ENCODE peak calls at places on chromosome 19, in seven cellular contexts. One of them, this sample, is unnamed.
A peak's percentile ranks its signal among the peaks of the same experiment; 100 is the strongest.

GRCh38 chr19:16371540-16371986 is 46.9 kb downstream of the KLF2 start:
- DNase-seq in heart right ventricle: peak; percentile 44
- DNase-seq in body of pancreas: peak; percentile 58
- DNase-seq in left ventricle myocardium inferior: peak; percentile 55
- DNase-seq in SK-N-SH: no peak
- DNase-seq in PC-3: no peak
- DNase-seq in uterus: no peak
- DNase-seq in this sample: peak; percentile 54

GRCh38 chr19:8477889-8478288 is 24.6 kb downstream of the PRAM1 start:
- DNase-seq in heart right ventricle: no peak
- DNase-seq in body of pancreas: no peak
- DNase-seq in left ventricle myocardium inferior: no peak
- DNase-seq in SK-N-SH: no peak
- DNase-seq in PC-3: no peak
- DNase-seq in uterus: no peak
- DNase-seq in this sample: no peak

GRCh38 chr19:46824887-46825730 is 25.5 kb downstream of the AP2S1 start:
- DNase-seq in heart right ventricle: no peak
- DNase-seq in body of pancreas: peak; percentile 38
- DNase-seq in left ventricle myocardium inferior: no peak
- DNase-seq in SK-N-SH: no peak
- DNase-seq in PC-3: no peak
- DNase-seq in uterus: no peak
- DNase-seq in this sample: no peak

GRCh38 chr19:54271106-54271505 is 9.8 kb downstream of the LILRB2 start:
- DNase-seq in heart right ventricle: peak; percentile 38
- DNase-seq in body of pancreas: peak; percentile 56
- DNase-seq in left ventricle myocardium inferior: no peak
- DNase-seq in SK-N-SH: no peak
- DNase-seq in PC-3: no peak
- DNase-seq in uterus: no peak
- DNase-seq in this sample: no peak

GRCh38 chr19:2054763-2055162 is 3.7 kb upstream of the MKNK2 start:
- DNase-seq in heart right ventricle: no peak
- DNase-seq in body of pancreas: no peak
- DNase-seq in left ventricle myocardium inferior: no peak
- DNase-seq in SK-N-SH: no peak
- DNase-seq in PC-3: no peak
- DNase-seq in uterus: no peak
- DNase-seq in this sample: no peak

GRCh38 chr19:19232231-19232630 is 20.5 kb downstream of the NCAN start:
- DNase-seq in heart right ventricle: no peak
- DNase-seq in body of pancreas: no peak
- DNase-seq in left ventricle myocardium inferior: no peak
- DNase-seq in SK-N-SH: no peak
- DNase-seq in PC-3: no peak
- DNase-seq in uterus: no peak
- DNase-seq in this sample: no peak

GRCh38 chr19:31451686-31452325 is 102.6 kb upstream of the TSHZ3 start:
- DNase-seq in heart right ventricle: no peak
- DNase-seq in body of pancreas: no peak
- DNase-seq in left ventricle myocardium inferior: no peak
- DNase-seq in SK-N-SH: no peak
- DNase-seq in PC-3: peak; percentile 17
- DNase-seq in uterus: no peak
- DNase-seq in this sample: no peak

GRCh38 chr19:17235618-17236413 is 9.8 kb downstream of the OCEL1 start:
- DNase-seq in heart right ventricle: no peak
- DNase-seq in body of pancreas: peak; percentile 72
- DNase-seq in left ventricle myocardium inferior: peak; percentile 76
- DNase-seq in SK-N-SH: peak; percentile 90
- DNase-seq in PC-3: no peak
- DNase-seq in uterus: peak; percentile 62
- DNase-seq in this sample: peak; percentile 86

GRCh38 chr19:13370948-13371347 is 135.3 kb downstream of the CACNA1A start:
- DNase-seq in heart right ventricle: no peak
- DNase-seq in body of pancreas: no peak
- DNase-seq in left ventricle myocardium inferior: no peak
- DNase-seq in SK-N-SH: no peak
- DNase-seq in PC-3: no peak
- DNase-seq in uterus: no peak
- DNase-seq in this sample: no peak

GRCh38 chr19:13363954-13364353 is 142.3 kb downstream of the CACNA1A start:
- DNase-seq in heart right ventricle: no peak
- DNase-seq in body of pancreas: no peak
- DNase-seq in left ventricle myocardium inferior: no peak
- DNase-seq in SK-N-SH: no peak
- DNase-seq in PC-3: no peak
- DNase-seq in uterus: no peak
- DNase-seq in this sample: no peak

GRCh38 chr19:13363235-13363634 is 143.0 kb downstream of the CACNA1A start:
- DNase-seq in heart right ventricle: no peak
- DNase-seq in body of pancreas: no peak
- DNase-seq in left ventricle myocardium inferior: no peak
- DNase-seq in SK-N-SH: no peak
- DNase-seq in PC-3: no peak
- DNase-seq in uterus: no peak
- DNase-seq in this sample: no peak

DNA sequence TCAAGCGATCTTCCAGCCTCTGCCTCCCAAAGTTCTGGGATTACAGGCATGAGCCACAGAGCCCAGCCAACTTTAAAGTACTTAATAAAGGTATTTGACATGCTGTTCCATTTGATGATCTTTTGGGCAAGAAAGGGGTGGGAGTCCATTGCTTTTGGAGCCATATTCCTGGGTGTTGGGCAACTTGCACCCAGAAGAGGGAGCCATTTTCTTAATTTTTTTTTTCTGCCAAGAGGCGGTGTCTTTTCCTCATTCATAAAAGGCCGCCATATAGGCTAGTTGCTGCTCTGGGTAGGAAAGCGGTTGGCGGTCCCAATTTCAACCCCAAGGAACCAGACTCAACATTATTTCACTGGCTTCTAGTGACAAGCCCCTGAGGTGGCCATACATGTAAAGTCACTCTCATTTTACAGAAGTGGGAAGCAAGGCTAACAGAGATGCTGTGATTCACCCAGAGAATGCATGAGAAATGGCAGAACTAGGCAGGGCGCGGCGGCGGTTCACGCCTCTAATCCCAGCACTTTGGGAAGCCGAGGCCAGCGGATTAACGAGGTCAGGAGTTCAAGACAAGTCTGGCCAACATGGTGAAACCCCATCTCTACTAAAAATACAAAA is 139.6 kb downstream of the CACNA1A start:
- DNase-seq in heart right ventricle: no peak
- DNase-seq in body of pancreas: no peak
- DNase-seq in left ventricle myocardium inferior: no peak
- DNase-seq in SK-N-SH: peak; percentile 27
- DNase-seq in PC-3: peak; percentile 81
- DNase-seq in uterus: no peak
- DNase-seq in this sample: no peak
- TF ChIP-seq CTCF in heart right ventricle: peak; percentile 29
- TF ChIP-seq CTCF in body of pancreas: no peak
- TF ChIP-seq CTCF in left ventricle myocardium inferior: peak; percentile 30
- TF ChIP-seq CTCF in SK-N-SH: peak; percentile 75
- TF ChIP-seq CTCF in PC-3: peak; percentile 93
- TF ChIP-seq CTCF in uterus: no peak
- TF ChIP-seq CTCF in this sample: no peak

GRCh38 chr19:28601723-28602440 is 611.1 kb downstream of the UQCRFS1 start:
- DNase-seq in heart right ventricle: no peak
- DNase-seq in body of pancreas: no peak
- DNase-seq in left ventricle myocardium inferior: no peak
- DNase-seq in SK-N-SH: no peak
- DNase-seq in PC-3: no peak
- DNase-seq in uterus: no peak
- DNase-seq in this sample: no peak

GRCh38 chr19:28606269-28607032 is 606.5 kb downstream of the UQCRFS1 start:
- DNase-seq in heart right ventricle: no peak
- DNase-seq in body of pancreas: no peak
- DNase-seq in left ventricle myocardium inferior: no peak
- DNase-seq in SK-N-SH: no peak
- DNase-seq in PC-3: no peak
- DNase-seq in uterus: no peak
- DNase-seq in this sample: no peak

GRCh38 chr19:28603453-28603852 is 609.5 kb downstream of the UQCRFS1 start:
- DNase-seq in heart right ventricle: no peak
- DNase-seq in body of pancreas: no peak
- DNase-seq in left ventricle myocardium inferior: no peak
- DNase-seq in SK-N-SH: no peak
- DNase-seq in PC-3: no peak
- DNase-seq in uterus: no peak
- DNase-seq in this sample: no peak

GRCh38 chr19:28605501-28606268 is 607.3 kb downstream of the UQCRFS1 start:
- DNase-seq in heart right ventricle: no peak
- DNase-seq in body of pancreas: no peak
- DNase-seq in left ventricle myocardium inferior: no peak
- DNase-seq in SK-N-SH: no peak
- DNase-seq in PC-3: no peak
- DNase-seq in uterus: no peak
- DNase-seq in this sample: no peak

DNA sequence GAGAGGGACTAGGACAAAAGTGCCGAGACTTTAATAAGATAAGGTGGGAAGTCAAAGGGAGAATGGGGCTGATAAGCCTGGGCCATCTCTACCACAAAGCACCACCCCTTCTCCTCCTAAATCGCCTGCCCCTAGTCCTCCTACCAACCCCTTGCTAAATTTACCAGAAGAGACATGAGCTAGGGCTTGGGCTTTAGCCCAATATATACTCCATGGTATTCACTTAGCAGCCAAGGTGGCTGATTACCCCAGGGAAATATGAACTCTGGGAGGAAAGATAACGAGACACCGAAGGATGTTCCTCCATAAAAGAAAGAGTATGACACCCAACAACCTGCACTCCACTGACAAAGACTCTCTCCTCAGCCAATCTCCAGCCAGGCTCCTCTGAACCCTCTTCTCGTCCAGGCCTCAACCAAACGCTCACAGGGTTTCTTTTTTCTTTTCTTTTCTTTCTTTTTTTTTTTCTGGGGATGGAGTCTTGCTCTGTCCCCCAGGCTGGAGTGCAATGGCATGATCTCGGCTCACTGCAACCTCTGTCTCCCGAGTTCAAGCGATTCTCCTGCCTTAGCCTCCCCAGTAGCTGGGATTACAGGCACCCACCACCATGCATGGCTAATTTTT is 610.2 kb downstream of the UQCRFS1 start:
- DNase-seq in heart right ventricle: no peak
- DNase-seq in body of pancreas: no peak
- DNase-seq in left ventricle myocardium inferior: no peak
- DNase-seq in SK-N-SH: no peak
- DNase-seq in PC-3: no peak
- DNase-seq in uterus: no peak
- DNase-seq in this sample: no peak
- H3K27ac ChIP-seq in heart right ventricle: no peak overlapping the region
- H3K27ac ChIP-seq in body of pancreas: no peak overlapping the region
- H3K27ac ChIP-seq in left ventricle myocardium inferior: no peak overlapping the region
- H3K27ac ChIP-seq in SK-N-SH: no peak overlapping the region
- H3K27ac ChIP-seq in PC-3: no peak overlapping the region
- H3K27ac ChIP-seq in uterus: no peak overlapping the region
- H3K27ac ChIP-seq in this sample: no peak overlapping the region

DNA sequence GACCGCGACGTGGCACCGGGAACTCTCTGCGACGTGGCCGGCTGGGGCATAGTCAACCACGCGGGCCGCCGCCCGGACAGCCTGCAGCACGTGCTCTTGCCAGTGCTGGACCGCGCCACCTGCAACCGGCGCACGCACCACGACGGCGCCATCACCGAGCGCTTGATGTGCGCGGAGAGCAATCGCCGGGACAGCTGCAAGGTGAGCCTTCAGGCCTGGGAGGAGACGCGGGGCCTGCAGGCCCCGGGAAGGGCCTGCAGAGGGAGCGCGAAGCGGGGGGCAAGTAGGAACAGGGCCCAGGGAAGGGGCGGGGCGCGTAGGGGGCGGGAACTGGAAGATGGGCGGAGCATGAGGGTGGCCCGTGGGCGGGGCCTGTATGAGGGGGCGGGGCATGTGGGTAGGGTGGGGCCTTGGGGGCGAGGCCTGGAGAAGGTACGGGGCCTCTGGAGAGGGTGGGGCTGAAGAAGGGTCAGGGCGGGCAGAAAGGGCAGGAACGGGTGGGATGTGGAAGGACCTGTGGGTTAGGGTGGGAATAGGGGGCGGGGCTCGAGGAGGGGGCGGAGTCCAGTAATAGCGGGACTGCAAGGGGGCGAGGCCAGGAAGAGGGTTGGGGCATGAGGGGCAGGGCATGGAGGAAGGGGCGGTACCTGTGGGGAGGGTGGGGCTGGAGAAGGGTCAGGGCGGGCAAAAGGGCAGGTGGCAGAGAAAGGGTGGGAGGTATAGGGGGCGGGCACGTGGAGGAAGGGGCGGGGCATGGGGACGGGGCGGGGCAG is 2.5 kb downstream of the CFD start:
- DNase-seq in heart right ventricle: no peak
- DNase-seq in body of pancreas: peak; percentile 51
- DNase-seq in left ventricle myocardium inferior: no peak
- DNase-seq in SK-N-SH: peak; percentile 95
- DNase-seq in PC-3: peak; percentile 41
- DNase-seq in uterus: no peak
- DNase-seq in this sample: no peak
- TF ChIP-seq CTCF in heart right ventricle: no peak
- TF ChIP-seq CTCF in body of pancreas: no peak
- TF ChIP-seq CTCF in left ventricle myocardium inferior: no peak
- TF ChIP-seq CTCF in SK-N-SH: no peak
- TF ChIP-seq CTCF in PC-3: no peak
- TF ChIP-seq CTCF in uterus: no peak
- TF ChIP-seq CTCF in this sample: no peak

GRCh38 chr19:4602915-4603314 is 36.4 kb upstream of the TNFAIP8L1 start:
- DNase-seq in heart right ventricle: no peak
- DNase-seq in body of pancreas: no peak
- DNase-seq in left ventricle myocardium inferior: no peak
- DNase-seq in SK-N-SH: no peak
- DNase-seq in PC-3: no peak
- DNase-seq in uterus: no peak
- DNase-seq in this sample: no peak

GRCh38 chr19:4609878-4610511 is 29.3 kb upstream of the TNFAIP8L1 start:
- DNase-seq in heart right ventricle: peak; percentile 18
- DNase-seq in body of pancreas: peak; percentile 33
- DNase-seq in left ventricle myocardium inferior: peak; percentile 46
- DNase-seq in SK-N-SH: peak; percentile 46
- DNase-seq in PC-3: no peak
- DNase-seq in uterus: no peak
- DNase-seq in this sample: no peak

GRCh38 chr19:4604912-4605311 is 34.4 kb upstream of the TNFAIP8L1 start:
- DNase-seq in heart right ventricle: no peak
- DNase-seq in body of pancreas: no peak
- DNase-seq in left ventricle myocardium inferior: no peak
- DNase-seq in SK-N-SH: no peak
- DNase-seq in PC-3: no peak
- DNase-seq in uterus: no peak
- DNase-seq in this sample: no peak

GRCh38 chr19:4606181-4606580 is 33.1 kb upstream of the TNFAIP8L1 start:
- DNase-seq in heart right ventricle: no peak
- DNase-seq in body of pancreas: no peak
- DNase-seq in left ventricle myocardium inferior: no peak
- DNase-seq in SK-N-SH: no peak
- DNase-seq in PC-3: no peak
- DNase-seq in uterus: no peak
- DNase-seq in this sample: no peak

DNA sequence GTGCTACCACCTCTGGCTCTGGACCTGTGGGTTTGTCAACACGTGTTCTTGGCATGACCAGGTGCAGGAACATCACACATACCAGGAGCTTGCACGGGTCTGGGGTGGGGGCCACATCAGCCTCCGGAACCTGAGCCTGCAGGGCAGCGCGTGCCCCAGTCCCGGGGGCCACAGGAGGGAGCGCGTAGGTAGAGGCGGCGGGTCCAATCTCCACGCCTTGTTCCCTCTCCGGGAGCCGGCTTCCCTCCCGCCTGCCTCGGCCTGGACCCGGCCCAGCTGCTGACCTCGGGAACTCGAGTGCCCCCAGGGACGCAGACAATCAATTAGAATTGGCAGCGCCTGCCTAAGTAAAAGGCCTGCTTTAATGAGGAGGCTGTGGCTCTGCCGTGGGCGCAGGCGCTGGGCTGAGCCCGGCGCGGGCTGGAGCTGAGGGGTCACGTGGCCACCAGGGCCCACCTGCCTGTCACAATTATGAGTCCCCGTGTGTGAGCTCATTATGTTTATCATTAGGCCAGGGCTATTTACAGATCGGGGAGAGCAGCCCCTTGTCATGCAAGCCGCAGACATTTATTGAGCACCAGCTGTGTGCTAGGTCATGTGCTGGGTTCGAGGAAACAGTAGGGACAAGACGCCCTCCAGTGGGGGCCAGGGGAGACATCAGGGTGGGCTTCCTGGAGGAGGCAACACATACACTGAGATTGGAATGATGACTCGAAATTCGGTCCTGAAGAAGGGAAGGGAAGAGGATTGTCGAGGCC is 32.2 kb upstream of the TNFAIP8L1 start:
- DNase-seq in heart right ventricle: peak; percentile 74
- DNase-seq in body of pancreas: peak; percentile 76
- DNase-seq in left ventricle myocardium inferior: peak; percentile 67
- DNase-seq in SK-N-SH: peak; percentile 89
- DNase-seq in PC-3: no peak
- DNase-seq in uterus: no peak
- DNase-seq in this sample: peak; percentile 69
- H3K27ac ChIP-seq in heart right ventricle: no peak overlapping the region
- H3K27ac ChIP-seq in body of pancreas: peak overlapping the region; percentile 41
- H3K27ac ChIP-seq in left ventricle myocardium inferior: no peak overlapping the region
- H3K27ac ChIP-seq in SK-N-SH: no peak overlapping the region
- H3K27ac ChIP-seq in PC-3: no peak overlapping the region
- H3K27ac ChIP-seq in uterus: no peak overlapping the region
- H3K27ac ChIP-seq in this sample: peak overlapping the region; percentile 14

This sample was measured in psoas muscle.